ENCODE peak calls at places on chromosomes 3 and 15, in eight cellular contexts. E, W, D, Z, U, B, S and X are unnamed samples.

GRCh38 chr3:161576733-161577510 is 80.3 kb downstream of the OTOL1 start:
- DNase-seq in S (no peak), U (no peak), B (no peak), D (no peak), W (no peak), E (no peak), Z (no peak), X (no peak)

GRCh38 chr15:36883705-36884355 is 216.5 kb downstream of the MEIS2 start:
- DNase-seq in U (peak), Z (peak), B (peak), D (peak), W (peak), E (peak), S (peak), X (peak)

GRCh38 chr3:129913618-129914017 is 20.1 kb upstream of the TMCC1 start:
- DNase-seq in E (no peak), W (no peak), D (no peak), B (no peak), Z (no peak), U (no peak), S (no peak), X (no peak)

GRCh38 chr15:40493089-40493840 is 22.5 kb downstream of the CHST14 start:
- DNase-seq in D (no peak), W (no peak), E (no peak), S (no peak), B (no peak), U (no peak), Z (peak), X (no peak)

GRCh38 chr3:69207036-69207435 is 84.6 kb upstream of the LMOD3 start:
- DNase-seq in U (no peak), Z (no peak), D (no peak), S (no peak), E (no peak), W (no peak), B (no peak), X (no peak)

GRCh38 chr3:58728723-58729122 is 62.1 kb upstream of the FAM3D start:
- DNase-seq in W (no peak), B (no peak), S (no peak), U (no peak), D (no peak), E (no peak), Z (no peak), X (no peak)

GRCh38 chr3:188854395-188855149 is 317.2 kb upstream of the TPRG1 start:
- DNase-seq in Z (peak), E (no peak), U (no peak), W (no peak), D (no peak), B (no peak), S (peak), X (no peak)

GRCh38 chr15:56537881-56538280 is 72.9 kb upstream of the MNS1 start:
- DNase-seq in E (no peak), U (peak), D (no peak), Z (peak), W (no peak), S (peak), B (no peak), X (peak)

GRCh38 chr15:57525581-57525980 is 66.1 kb upstream of the MYZAP start:
- DNase-seq in U (no peak), B (no peak), Z (no peak), D (no peak), W (no peak), S (no peak), E (no peak), X (no peak)

GRCh38 chr3:143002083-143002712 is 828 bp downstream of the U2SURP start:
- DNase-seq in U (no peak), S (no peak), D (no peak), Z (peak), E (peak), B (peak), W (no peak), X (no peak)

GRCh38 chr3:43243590-43244587 is 42.5 kb upstream of the SNRK start:
- DNase-seq in S (no peak), W (no peak), D (no peak), U (no peak), B (no peak), E (no peak), Z (peak), X (no peak)

GRCh38 chr3:52068055-52068704 is 11.8 kb upstream of the DUSP7 start:
- DNase-seq in U (no peak), D (no peak), E (no peak), Z (no peak), W (no peak), B (no peak), S (no peak), X (no peak)

GRCh38 chr3:128698211-128699011 is 27.6 kb upstream of the RAB7A start:
- DNase-seq in Z (peak), S (peak), E (peak), B (no peak), D (no peak), U (peak), W (peak), X (peak)

GRCh38 chr3:111068574-111068973 is 3.0 kb upstream of the NECTIN3 start:
- DNase-seq in B (no peak), Z (no peak), W (no peak), D (no peak), S (no peak), U (no peak), E (no peak), X (no peak)

GRCh38 chr3:111072016-111072891 is 638 bp downstream of the NECTIN3 start:
- DNase-seq in Z (no peak), D (no peak), B (no peak), S (peak), W (peak), E (peak), U (peak), X (no peak)

GRCh38 chr3:111071257-111072015 is at the start of gene NECTIN3:
- DNase-seq in S (peak), Z (no peak), D (peak), B (peak), E (peak), W (peak), U (peak), X (peak)

GRCh38 chr3:111069974-111070751 is 1.5 kb upstream of the NECTIN3 start:
- DNase-seq in E (no peak), Z (no peak), S (peak), B (no peak), U (no peak), D (no peak), W (peak), X (peak)

DNA sequence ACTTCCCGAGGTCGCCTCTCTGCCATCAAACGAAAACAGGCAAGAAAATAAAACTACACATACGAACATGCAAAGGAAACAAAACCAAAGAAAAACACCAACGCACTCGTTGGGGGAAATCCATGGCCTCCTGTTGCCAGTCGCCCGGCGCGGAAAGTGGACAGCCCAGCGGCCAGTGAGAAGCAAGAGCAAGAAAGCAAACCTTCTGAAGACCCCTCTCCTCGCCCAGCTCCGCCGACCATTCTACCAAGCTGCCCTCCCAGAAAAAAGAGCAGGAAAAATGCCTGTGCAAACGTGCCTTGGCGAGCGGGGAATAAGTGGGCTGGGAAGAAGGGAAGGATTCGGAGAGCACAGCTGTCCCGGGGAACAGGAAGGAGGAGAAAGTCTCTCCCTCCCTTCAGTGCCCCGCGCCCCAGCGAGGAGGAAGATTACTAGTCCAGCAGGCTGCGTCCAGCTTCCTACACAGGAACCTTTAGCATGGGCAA is 802 bp upstream of the NECTIN3 start:
- DNase-seq in W (no peak), Z (no peak), U (peak), D (no peak), S (no peak), B (no peak), E (no peak), X (peak)
- TF ChIP-seq POLR2A in W (no peak), Z (no peak), U (no peak), D (no peak), S (no peak), B (no peak), E (no peak), X (no peak)

GRCh38 chr3:77189684-77190083 is 149.8 kb downstream of the ROBO2 start:
- DNase-seq in W (no peak), U (no peak), E (no peak), Z (no peak), D (no peak), S (no peak), B (no peak), X (no peak)
- H3K4me3 ChIP-seq in W (no peak), U (no peak), E (no peak), Z (no peak), D (no peak), S (no peak), B (no peak), X (no peak)

GRCh38 chr3:98730338-98730737 is 32.8 kb upstream of the ST3GAL6 start:
- DNase-seq in B (no peak), W (no peak), Z (peak), E (no peak), U (no peak), D (no peak), S (no peak), X (no peak)
- TF ChIP-seq POLR2A in B (no peak), W (no peak), Z (no peak), E (no peak), U (no peak), D (no peak), S (no peak), X (no peak)

GRCh38 chr3:175068587-175068986 is 209.5 kb downstream of the NAALADL2 start:
- DNase-seq in S (no peak), U (no peak), W (no peak), Z (no peak), E (no peak), B (no peak), D (no peak), X (no peak)

GRCh38 chr3:175070946-175071345 is 211.8 kb downstream of the NAALADL2 start:
- DNase-seq in E (no peak), W (no peak), U (no peak), D (no peak), Z (peak), S (no peak), B (no peak), X (no peak)

GRCh38 chr3:175065492-175065891 is 206.4 kb downstream of the NAALADL2 start:
- DNase-seq in U (no peak), Z (no peak), B (no peak), D (no peak), S (no peak), W (no peak), E (no peak), X (no peak)

GRCh38 chr3:175066617-175067415 is 207.7 kb downstream of the NAALADL2 start:
- DNase-seq in Z (no peak), U (no peak), W (no peak), D (no peak), B (no peak), E (no peak), S (no peak), X (no peak)
- H3K4me3 ChIP-seq in Z (no peak), U (no peak), W (no peak), D (no peak), B (no peak), E (no peak), S (no peak), X (no peak)

DNA sequence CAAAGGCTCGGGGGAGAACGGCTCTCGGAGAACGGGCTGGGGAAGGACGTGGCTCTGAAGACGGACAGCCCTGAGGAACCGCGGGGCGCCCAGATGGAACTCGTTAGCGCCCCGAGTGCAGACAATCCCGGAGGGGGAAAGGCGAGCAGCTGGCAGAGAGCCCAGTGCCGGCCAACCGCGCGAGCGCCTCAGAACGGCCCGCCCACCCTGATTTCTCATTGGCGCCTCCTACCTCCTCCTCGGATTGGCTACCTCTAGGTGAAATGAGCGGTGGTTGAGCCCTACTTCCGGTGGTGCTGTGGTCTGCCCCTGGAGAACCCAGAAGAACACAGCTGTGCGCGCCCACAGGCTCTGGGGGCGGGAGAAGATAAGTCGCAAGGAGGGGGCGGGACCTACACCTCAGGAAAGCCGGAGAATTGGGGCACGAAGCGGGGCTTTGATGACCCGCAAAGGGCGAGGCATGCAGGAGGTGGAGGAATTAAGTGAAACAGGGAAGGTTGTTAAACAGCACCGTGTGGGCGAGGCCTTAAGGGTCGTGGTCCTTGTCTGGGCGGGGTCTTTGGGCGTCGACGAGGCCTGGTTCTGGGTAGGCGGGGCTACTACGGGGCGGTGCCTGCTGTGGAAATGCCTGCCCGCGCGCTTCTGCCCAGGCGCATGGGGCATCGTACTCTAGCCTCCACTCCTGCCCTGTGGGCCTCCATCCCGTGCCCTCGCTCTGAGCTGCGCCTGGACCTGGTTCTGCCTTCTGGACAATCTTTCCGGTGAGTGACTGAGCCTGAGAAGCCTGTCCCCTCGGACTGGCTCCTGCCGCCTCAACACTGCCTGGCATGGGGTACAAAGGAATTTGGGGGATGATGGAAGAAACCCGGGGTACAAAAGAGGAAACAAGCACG is at the start of gene OGG1:
- DNase-seq in W (peak), E (peak), U (peak), S (peak), D (peak), Z (peak), B (peak), X (peak)
- TF ChIP-seq POLR2A in W (peak), E (peak), U (no peak), S (peak), D (peak), Z (peak), B (peak), X (no peak)